ENCODE peak calls at places on chromosomes 1 and 21, in six cellular contexts. F is HT1080; K is NAMALWA; A is stimulated activated CD4-positive, alpha-beta T cell treated with anti-CD3 and anti-CD28 coated beads, TNF-alpha, amount 100 ng/mL, for 24 hours; I is CD4-positive, alpha-beta memory T cell; S is ureter. E is an unnamed sample.

GRCh38 chr21:42525228-42525604 is 11.6 kb downstream of the SLC37A1 start:
- DNase-seq in F (no peak), S (no peak), I (no peak), A (no peak), K (peak), E (no peak)

GRCh38 chr21:21688877-21689276 is 690.7 kb downstream of the NCAM2 start:
- DNase-seq in I (no peak), A (no peak), S (no peak), F (peak), K (peak), E (no peak)

GRCh38 chr1:1351511-1352427 is 2.6 kb upstream of the DVL1 start:
- DNase-seq in A (no peak), I (no peak), S (no peak), K (no peak), F (no peak), E (no peak)

GRCh38 chr21:45455321-45456013 is 50.5 kb downstream of the COL18A1 start:
- DNase-seq in S (peak), I (no peak), F (no peak), K (no peak), A (no peak), E (no peak)

GRCh38 chr1:51235611-51236547 is at the start of gene RNF11:
- DNase-seq in K (peak), A (peak), S (peak), I (peak), F (peak), E (peak)

GRCh38 chr1:70483342-70483741 is 72.3 kb downstream of the CTH start:
- DNase-seq in K (no peak), F (no peak), I (no peak), S (no peak), A (no peak), E (no peak)

GRCh38 chr1:54331091-54331772 is 75.0 kb downstream of the SSBP3 start:
- DNase-seq in S (no peak), I (no peak), F (no peak), A (no peak), K (no peak), E (no peak)

GRCh38 chr21:44509539-44509938 is 30.5 kb downstream of the KRTAP10-1 start:
- DNase-seq in K (peak), A (no peak), S (no peak), I (no peak), F (peak), E (peak)

GRCh38 chr1:226656201-226656600 is 82.9 kb downstream of the ITPKB start:
- DNase-seq in K (peak), F (no peak), A (no peak), I (no peak), S (no peak), E (no peak)

GRCh38 chr1:184665329-184665728 is 89.3 kb downstream of the EDEM3 start:
- DNase-seq in S (no peak), I (no peak), K (no peak), A (no peak), F (no peak), E (no peak)

GRCh38 chr1:98923667-98924066 is 81.0 kb downstream of the PLPPR5 start:
- DNase-seq in A (no peak), K (no peak), S (no peak), I (no peak), F (no peak), E (no peak)

GRCh38 chr1:153941826-153942725 is 4.4 kb downstream of the DENND4B start:
- DNase-seq in I (no peak), K (no peak), S (no peak), A (no peak), F (no peak), E (no peak)

GRCh38 chr1:32186491-32186890 is 7.0 kb downstream of the TXLNA start:
- DNase-seq in S (no peak), K (no peak), I (no peak), A (no peak), F (no peak), E (no peak)

GRCh38 chr1:41673355-41673754 is 188.9 kb upstream of the EDN2 start:
- DNase-seq in K (peak), I (peak), S (no peak), F (no peak), A (no peak), E (no peak)

GRCh38 chr1:47818682-47819502 is 178.3 kb downstream of the TRABD2B start:
- DNase-seq in I (no peak), K (no peak), A (no peak), F (no peak), S (no peak), E (no peak)

E was measured in nucleus accumbens.